ENCODE peak calls at places on chromosomes 13 and 19, in ten cellular contexts. R, N, O, I, T, Q, Z, A, Y and C are unnamed samples.

GRCh38 chr13:37001921-37002250 is 1.3 kb downstream of the EXOSC8 start:
- DNase-seq in R (no peak), N (no peak), O (no peak), I (no peak), T (no peak), Q (peak), Z (no peak), A (no peak), Y (no peak), C (no peak)

GRCh38 chr19:48617146-48617937 is 1.6 kb downstream of the RPL18 start:
- DNase-seq in R (no peak), N (no peak), O (no peak), I (no peak), T (no peak), Q (peak), Z (no peak), A (peak), Y (no peak), C (no peak)

GRCh38 chr13:27449081-27449603 is 1.2 kb downstream of the MTIF3 start:
- DNase-seq in R (no peak), N (no peak), O (no peak), I (no peak), T (no peak), Q (no peak), Z (no peak), A (no peak), Y (no peak), C (no peak)

GRCh38 chr19:8413593-8413923 is 453 bp downstream of the MARCHF2 start:
- DNase-seq in R (no peak), N (no peak), O (no peak), I (no peak), T (no peak), Q (no peak), Z (no peak), A (no peak), Y (no peak), C (no peak)

GRCh38 chr19:4380254-4380727 is 20.1 kb downstream of the SH3GL1 start:
- DNase-seq in R (no peak), N (peak), O (no peak), I (no peak), T (peak), Q (no peak), Z (no peak), A (no peak), Y (no peak), C (no peak)

GRCh38 chr19:48768989-48769713 is 13.8 kb downstream of the FGF21 start:
- DNase-seq in R (no peak), N (no peak), O (no peak), I (no peak), T (no peak), Q (no peak), Z (no peak), A (no peak), Y (no peak), C (no peak)

GRCh38 chr19:35757231-35757748 is 461 bp upstream of the HSPB6 start:
- DNase-seq in R (no peak), N (peak), O (no peak), I (peak), T (peak), Q (no peak), Z (no peak), A (peak), Y (no peak), C (no peak)

GRCh38 chr13:113959198-113959597 is 14.7 kb downstream of the C13orf46 start:
- DNase-seq in R (no peak), N (no peak), O (no peak), I (no peak), T (no peak), Q (peak), Z (no peak), A (no peak), Y (no peak), C (no peak)

GRCh38 chr13:69683921-69684663 is 423.5 kb upstream of the ATXN8OS start:
- DNase-seq in R (no peak), N (no peak), O (no peak), I (no peak), T (no peak), Q (no peak), Z (no peak), A (peak), Y (no peak), C (no peak)

GRCh38 chr13:49733181-49733951 is 42.1 kb upstream of the EBPL start:
- DNase-seq in R (no peak), N (no peak), O (no peak), I (no peak), T (no peak), Q (no peak), Z (no peak), A (peak), Y (no peak), C (peak)

GRCh38 chr19:45476349-45476717 is 8.5 kb downstream of the FOSB start:
- DNase-seq in R (no peak), N (no peak), O (no peak), I (no peak), T (no peak), Q (no peak), Z (no peak), A (no peak), Y (no peak), C (no peak)

GRCh38 chr13:30726192-30726591 is 9.2 kb upstream of the ALOX5AP start:
- DNase-seq in R (no peak), N (no peak), O (no peak), I (no peak), T (no peak), Q (no peak), Z (no peak), A (no peak), Y (no peak), C (no peak)

GRCh38 chr13:113970810-113971470 is 2.9 kb downstream of the C13orf46 start:
- DNase-seq in R (no peak), N (peak), O (no peak), I (no peak), T (peak), Q (peak), Z (peak), A (no peak), Y (no peak), C (no peak)

GRCh38 chr19:45474941-45475516 is 7.2 kb downstream of the FOSB start:
- DNase-seq in R (no peak), N (no peak), O (no peak), I (no peak), T (no peak), Q (peak), Z (no peak), A (peak), Y (no peak), C (no peak)